ENCODE peak calls at places on chromosomes 4 and X, in five cellular contexts. L is left lung; H is CD8-positive, alpha-beta memory T cell; M is colonic mucosa; U is foreskin fibroblast. P is an unnamed sample.

GRCh38 chrX:41563881-41564280 is 116.7 kb downstream of the NYX start:
- DNase-seq in L (no peak), H (no peak), M (no peak), U (no peak), P (no peak)

GRCh38 chr4:126489826-126490463 is 1142.8 kb upstream of the INTU start:
- DNase-seq in L (no peak), H (no peak), M (no peak), U (no peak), P (no peak)

GRCh38 chrX:68698955-68699354 is 51.5 kb downstream of the STARD8 start:
- DNase-seq in L (no peak), H (no peak), M (no peak), U (no peak), P (no peak)

GRCh38 chr4:66893807-66894206 is 651.5 kb downstream of the CENPC start:
- DNase-seq in L (no peak), H (no peak), M (no peak), U (no peak), P (no peak)

GRCh38 chr4:183444953-183445543 is 612 bp downstream of the CDKN2AIP start:
- DNase-seq in L (peak; percentile 47), H (no peak), M (peak; percentile 54), U (no peak), P (peak; percentile 82)

GRCh38 chr4:41360911-41361830 is 104.4 kb downstream of the UCHL1 start:
- DNase-seq in L (peak; percentile 59), H (no peak), M (peak; percentile 42), U (peak; percentile 28), P (peak; percentile 74)

GRCh38 chrX:70998402-70999027 is 67.6 kb upstream of the SLC7A3 start:
- DNase-seq in L (no peak), H (no peak), M (peak; percentile 19), U (peak; percentile 2), P (no peak)

GRCh38 chr4:37383579-37384229 is 139.2 kb downstream of the NWD2 start:
- DNase-seq in L (no peak), H (no peak), M (peak; percentile 54), U (no peak), P (no peak)

GRCh38 chr4:2222838-2223237 is 19.1 kb downstream of the HAUS3 start:
- DNase-seq in L (no peak), H (no peak), M (no peak), U (no peak), P (no peak)

GRCh38 chrX:47706575-47706974 is 47.6 kb upstream of the UXT start:
- DNase-seq in L (no peak), H (no peak), M (no peak), U (no peak), P (no peak)

GRCh38 chrX:118346258-118347094 is 570 bp downstream of the WDR44 start:
- DNase-seq in L (peak; percentile 42), H (peak; percentile 51), M (peak; percentile 53), U (no peak), P (peak; percentile 73)

GRCh38 chr4:128635141-128635911 is 174.2 kb upstream of the JADE1 start:
- DNase-seq in L (peak; percentile 85), H (no peak), M (no peak), U (no peak), P (peak; percentile 86)

GRCh38 chr4:137819964-137820383 is 287.7 kb upstream of the PCDH18 start:
- DNase-seq in L (no peak), H (no peak), M (no peak), U (peak; percentile 45), P (no peak)

GRCh38 chr4:53804719-53805118 is 213.4 kb upstream of the LNX1 start:
- DNase-seq in L (peak; percentile 46), H (no peak), M (peak; percentile 67), U (no peak), P (peak; percentile 68)

GRCh38 chr4:98253499-98253898 is 7.7 kb upstream of the RAP1GDS1 start:
- DNase-seq in L (no peak), H (no peak), M (no peak), U (no peak), P (no peak)

GRCh38 chr4:154082760-154083530 is 294.1 kb upstream of the SFRP2 start:
- DNase-seq in L (no peak), H (no peak), M (no peak), U (no peak), P (no peak)

GRCh38 chrX:147693511-147693910 is 218.2 kb upstream of the FMR1 start:
- DNase-seq in L (no peak), H (no peak), M (no peak), U (no peak), P (no peak)

GRCh38 chrX:26845051-26845450 is 618.1 kb downstream of the PPP4R3C start:
- DNase-seq in L (no peak), H (no peak), M (no peak), U (peak; percentile 20), P (no peak)

GRCh38 chr4:152776352-152776751 is 3.2 kb downstream of the TIGD4 start:
- DNase-seq in L (no peak), H (no peak), M (no peak), U (no peak), P (no peak)

GRCh38 chrX:119878740-119879139 is 7.1 kb downstream of the NDUFA1 start:
- DNase-seq in L (no peak), H (no peak), M (no peak), U (no peak), P (no peak)

GRCh38 chrX:38806875-38807601 is 5.8 kb downstream of the MID1IP1 start:
- DNase-seq in L (no peak), H (no peak), M (no peak), U (no peak), P (no peak)

GRCh38 chr4:149706942-149707341 is 108.7 kb downstream of the IQCM start:
- DNase-seq in L (no peak), H (no peak), M (no peak), U (peak; percentile 4), P (no peak)

GRCh38 chrX:97846228-97846627 is 962.5 kb downstream of the RPA4 start:
- DNase-seq in L (no peak), H (no peak), M (no peak), U (no peak), P (no peak)

GRCh38 chr4:89681671-89682070 is 155.3 kb downstream of the SNCA start:
- DNase-seq in L (no peak), H (no peak), M (no peak), U (no peak), P (no peak)

GRCh38 chr4:11293866-11294265 is 134.8 kb downstream of the HS3ST1 start:
- DNase-seq in L (no peak), H (no peak), M (no peak), U (no peak), P (no peak)

GRCh38 chr4:22129454-22130075 is 181.0 kb upstream of the KCNIP4 start:
- DNase-seq in L (no peak), H (no peak), M (peak; percentile 25), U (peak; percentile 9), P (no peak)

GRCh38 chr4:39730067-39730466 is 32.1 kb downstream of the UBE2K start:
- DNase-seq in L (no peak), H (no peak), M (no peak), U (peak; percentile 21), P (no peak)

GRCh38 chr4:16685536-16685935 is 212.9 kb downstream of the LDB2 start:
- DNase-seq in L (no peak), H (no peak), M (no peak), U (peak; percentile 27), P (no peak)

GRCh38 chr4:138251904-138252303 is 9.8 kb upstream of the SLC7A11 start:
- DNase-seq in L (no peak), H (no peak), M (no peak), U (no peak), P (no peak)

GRCh38 chr4:147480891-147481576 is at the start of gene EDNRA:
- DNase-seq in L (peak; percentile 38), H (no peak), M (no peak), U (peak; percentile 61), P (peak; percentile 71)

GRCh38 chr4:39516407-39516966 is 10.8 kb downstream of the UGDH start:
- DNase-seq in L (no peak), H (no peak), M (no peak), U (no peak), P (no peak)

GRCh38 chrX:31603411-31604120 is 531.7 kb upstream of the FTHL17 start:
- DNase-seq in L (no peak), H (no peak), M (no peak), U (no peak), P (no peak)

GRCh38 chr4:8192748-8193738 is 6.0 kb upstream of the SH3TC1 start:
- DNase-seq in L (peak; percentile 75), H (no peak), M (peak; percentile 82), U (peak; percentile 21), P (no peak)

GRCh38 chrX:11426712-11427081 is 133.5 kb downstream of the AMELX start:
- DNase-seq in L (no peak), H (no peak), M (no peak), U (no peak), P (no peak)
- H3K4me3 ChIP-seq in L (peak overlapping the region; percentile 35), H (no peak overlapping the region), M (peak overlapping the region; percentile 30), U (peak overlapping the region; percentile 54), P (peak overlapping the region; percentile 50)

DNA sequence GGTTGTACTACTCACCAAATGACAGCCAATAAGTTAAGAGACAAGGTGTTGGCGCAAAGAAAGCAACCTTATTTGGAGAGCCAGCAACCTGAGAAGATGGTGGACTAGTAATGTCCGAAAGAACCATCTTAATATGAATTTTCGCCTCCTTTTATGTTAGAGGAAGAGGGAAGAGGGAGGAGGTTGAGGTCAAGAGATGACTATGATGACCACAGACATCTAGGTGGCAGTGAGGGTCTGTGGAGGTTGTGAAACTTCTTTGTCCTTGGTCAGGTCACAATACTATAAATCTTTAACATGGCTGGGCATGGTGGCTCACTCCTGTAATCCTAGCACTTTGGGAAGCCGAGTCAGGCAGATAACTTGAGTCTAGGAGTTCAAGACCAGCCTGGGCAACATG is 15.4 kb downstream of the CDKL5 start:
- DNase-seq in L (no peak), H (no peak), M (no peak), U (no peak), P (no peak)
- H3K4me3 ChIP-seq in L (no peak overlapping the region), H (no peak overlapping the region), M (no peak overlapping the region), U (no peak overlapping the region), P (no peak overlapping the region)

GRCh38 chr4:55303818-55304217 is 42.2 kb upstream of the SRD5A3 start:
- DNase-seq in L (no peak), H (no peak), M (no peak), U (peak; percentile 36), P (no peak)
- H3K4me3 ChIP-seq in L (no peak overlapping the region), H (no peak overlapping the region), M (no peak overlapping the region), U (no peak overlapping the region), P (no peak overlapping the region)

GRCh38 chrX:149539283-149540132 is 1.3 kb upstream of the EOLA1 start:
- DNase-seq in L (peak; percentile 93), H (peak; percentile 83), M (peak; percentile 86), U (peak; percentile 92), P (peak; percentile 94)

GRCh38 chrX:149541521-149542047 is 772 bp downstream of the EOLA1 start:
- DNase-seq in L (no peak), H (no peak), M (no peak), U (no peak), P (no peak)

GRCh38 chrX:149540621-149541520 is at the start of gene EOLA1:
- DNase-seq in L (peak; percentile 93), H (peak; percentile 81), M (peak; percentile 89), U (peak; percentile 93), P (peak; percentile 93)

DNA sequence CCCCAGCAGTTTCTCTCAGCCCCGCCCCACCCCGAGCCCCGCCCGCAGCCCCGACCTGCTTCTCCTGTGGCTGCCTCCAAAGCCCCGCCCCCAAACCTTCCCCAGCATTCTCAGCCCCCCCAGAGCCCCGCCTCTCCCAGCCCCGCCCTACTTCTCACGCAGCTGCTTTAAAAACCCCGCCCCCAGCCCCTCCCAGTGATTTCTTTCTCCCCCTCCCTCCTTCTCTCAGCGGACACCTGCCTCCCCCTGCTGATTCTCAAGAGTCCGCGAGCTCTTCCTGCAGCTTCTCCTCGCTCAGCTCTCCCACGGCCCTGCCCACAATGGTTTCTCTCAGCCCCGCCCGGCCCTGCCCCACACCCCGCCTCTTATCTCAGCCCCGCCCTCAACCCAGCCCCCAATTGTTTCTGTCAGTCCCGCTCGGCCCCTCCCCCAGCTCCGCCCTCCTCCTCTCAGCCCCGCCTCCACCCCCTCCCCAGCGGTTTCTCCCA is 635 bp upstream of the EOLA1 start:
- DNase-seq in L (peak; percentile 94), H (peak; percentile 82), M (peak; percentile 92), U (peak; percentile 80), P (peak; percentile 95)
- H3K4me3 ChIP-seq in L (peak overlapping the region; percentile 67), H (peak overlapping the region; percentile 63), M (peak overlapping the region; percentile 61), U (peak overlapping the region; percentile 75), P (peak overlapping the region; percentile 65)